ENCODE peak calls at places on chromosomes 1 and 21, in nine cellular contexts. One of them, this sample, is unnamed.
A peak's percentile ranks its signal among the peaks of the same experiment; 100 is the strongest.

GRCh38 chr1:71521655-71522264 is 440.9 kb upstream of the ZRANB2 start:
- DNase-seq in uterus: no peak
- DNase-seq in cardiac muscle cell: peak; percentile 76
- DNase-seq in B cell: no peak
- DNase-seq in GM12865: peak; percentile 34
- DNase-seq in neural crest cell: peak; percentile 16
- DNase-seq in colonic mucosa: peak; percentile 65
- DNase-seq in heart left ventricle: peak; percentile 40
- DNase-seq in testis: peak; percentile 81
- DNase-seq in this sample: no peak

GRCh38 chr1:3902111-3902511 is 2.0 kb upstream of the C1orf174 start:
- DNase-seq in uterus: no peak
- DNase-seq in cardiac muscle cell: no peak
- DNase-seq in B cell: no peak
- DNase-seq in GM12865: no peak
- DNase-seq in neural crest cell: no peak
- DNase-seq in colonic mucosa: no peak
- DNase-seq in heart left ventricle: no peak
- DNase-seq in testis: no peak
- DNase-seq in this sample: no peak

GRCh38 chr1:244052011-244052727 is 1.1 kb downstream of the ZBTB18 start:
- DNase-seq in uterus: no peak
- DNase-seq in cardiac muscle cell: no peak
- DNase-seq in B cell: no peak
- DNase-seq in GM12865: no peak
- DNase-seq in neural crest cell: no peak
- DNase-seq in colonic mucosa: no peak
- DNase-seq in heart left ventricle: no peak
- DNase-seq in testis: no peak
- DNase-seq in this sample: no peak

GRCh38 chr1:225509770-225510169 is 81.9 kb upstream of the LBR start:
- DNase-seq in uterus: no peak
- DNase-seq in cardiac muscle cell: no peak
- DNase-seq in B cell: no peak
- DNase-seq in GM12865: no peak
- DNase-seq in neural crest cell: no peak
- DNase-seq in colonic mucosa: no peak
- DNase-seq in heart left ventricle: no peak
- DNase-seq in testis: no peak
- DNase-seq in this sample: no peak

GRCh38 chr1:28860332-28861073 is 48.5 kb downstream of the OPRD1 start:
- DNase-seq in uterus: no peak
- DNase-seq in cardiac muscle cell: peak; percentile 23
- DNase-seq in B cell: no peak
- DNase-seq in GM12865: no peak
- DNase-seq in neural crest cell: no peak
- DNase-seq in colonic mucosa: peak; percentile 30
- DNase-seq in heart left ventricle: no peak
- DNase-seq in testis: no peak
- DNase-seq in this sample: no peak

GRCh38 chr1:101741910-101742309 is 254.8 kb downstream of the OLFM3 start:
- DNase-seq in uterus: no peak
- DNase-seq in cardiac muscle cell: no peak
- DNase-seq in B cell: no peak
- DNase-seq in GM12865: no peak
- DNase-seq in neural crest cell: no peak
- DNase-seq in colonic mucosa: no peak
- DNase-seq in heart left ventricle: no peak
- DNase-seq in testis: no peak
- DNase-seq in this sample: no peak

GRCh38 chr1:151720974-151721787 is at the start of gene RIIAD1:
- DNase-seq in uterus: peak; percentile 28
- DNase-seq in cardiac muscle cell: peak; percentile 44
- DNase-seq in B cell: peak; percentile 95
- DNase-seq in GM12865: peak; percentile 61
- DNase-seq in neural crest cell: no peak
- DNase-seq in colonic mucosa: no peak
- DNase-seq in heart left ventricle: peak; percentile 50
- DNase-seq in testis: peak; percentile 55
- DNase-seq in this sample: peak; percentile 91

GRCh38 chr1:174875306-174875705 is 124.4 kb upstream of the CACYBP start:
- DNase-seq in uterus: no peak
- DNase-seq in cardiac muscle cell: no peak
- DNase-seq in B cell: no peak
- DNase-seq in GM12865: peak; percentile 66
- DNase-seq in neural crest cell: no peak
- DNase-seq in colonic mucosa: peak; percentile 89
- DNase-seq in heart left ventricle: no peak
- DNase-seq in testis: no peak
- DNase-seq in this sample: no peak

GRCh38 chr21:26115346-26115745 is 55.2 kb downstream of the APP start:
- DNase-seq in uterus: no peak
- DNase-seq in cardiac muscle cell: peak; percentile 41
- DNase-seq in B cell: no peak
- DNase-seq in GM12865: no peak
- DNase-seq in neural crest cell: no peak
- DNase-seq in colonic mucosa: no peak
- DNase-seq in heart left ventricle: no peak
- DNase-seq in testis: no peak
- DNase-seq in this sample: no peak

DNA sequence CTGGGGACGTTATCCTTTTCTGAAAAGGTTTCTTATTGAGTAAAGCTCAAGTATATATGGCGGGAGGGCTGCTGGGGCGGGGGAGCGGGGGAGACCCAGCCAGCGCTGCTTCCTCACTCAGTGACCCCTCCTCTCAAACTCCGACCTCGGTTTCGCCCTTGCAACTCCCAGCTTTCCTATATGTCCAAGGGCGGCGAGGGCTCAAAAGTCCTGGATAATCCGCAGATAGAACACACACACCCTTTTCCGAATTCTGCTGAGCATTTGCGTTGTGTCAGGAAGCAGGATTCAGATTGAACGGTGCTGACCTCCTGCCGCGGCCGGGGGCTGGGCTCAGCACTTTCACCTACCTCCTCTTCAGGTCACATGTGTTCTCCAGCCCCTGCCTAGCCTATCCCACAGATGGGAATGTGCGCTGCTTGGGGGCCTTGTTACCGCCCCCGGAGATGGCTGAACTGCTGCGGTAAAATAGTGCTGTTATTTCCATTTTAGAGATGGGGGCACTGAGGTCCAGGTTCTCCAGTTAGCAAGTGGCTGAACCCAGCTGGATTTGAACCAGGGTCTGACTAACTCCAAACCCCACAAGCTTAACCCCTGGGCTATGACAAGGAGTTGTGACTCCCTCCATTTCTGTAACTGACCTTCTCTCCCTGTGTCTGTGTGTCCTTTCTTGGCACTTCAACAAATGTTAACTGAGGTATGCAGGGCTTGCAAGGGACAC is 795 bp upstream of the AHDC1 start:
- DNase-seq in uterus: no peak
- DNase-seq in cardiac muscle cell: no peak
- DNase-seq in B cell: no peak
- DNase-seq in GM12865: no peak
- DNase-seq in neural crest cell: no peak
- DNase-seq in colonic mucosa: no peak
- DNase-seq in heart left ventricle: no peak
- DNase-seq in testis: no peak
- DNase-seq in this sample: no peak
- TF ChIP-seq CTCF in uterus: no peak
- TF ChIP-seq CTCF in cardiac muscle cell: no peak
- TF ChIP-seq CTCF in B cell: no peak
- TF ChIP-seq CTCF in GM12865: no peak
- TF ChIP-seq CTCF in neural crest cell: no peak
- TF ChIP-seq CTCF in colonic mucosa: no peak
- TF ChIP-seq CTCF in heart left ventricle: no peak
- TF ChIP-seq CTCF in testis: no peak
- TF ChIP-seq CTCF in this sample: no peak

GRCh38 chr1:192766876-192767275 is 42.0 kb upstream of the RGS2 start:
- DNase-seq in uterus: no peak
- DNase-seq in cardiac muscle cell: no peak
- DNase-seq in B cell: no peak
- DNase-seq in GM12865: no peak
- DNase-seq in neural crest cell: no peak
- DNase-seq in colonic mucosa: no peak
- DNase-seq in heart left ventricle: no peak
- DNase-seq in testis: no peak
- DNase-seq in this sample: no peak
- TF ChIP-seq CTCF in uterus: no peak
- TF ChIP-seq CTCF in cardiac muscle cell: no peak
- TF ChIP-seq CTCF in B cell: no peak
- TF ChIP-seq CTCF in GM12865: no peak
- TF ChIP-seq CTCF in neural crest cell: no peak
- TF ChIP-seq CTCF in colonic mucosa: no peak
- TF ChIP-seq CTCF in heart left ventricle: no peak
- TF ChIP-seq CTCF in testis: no peak
- TF ChIP-seq CTCF in this sample: no peak

DNA sequence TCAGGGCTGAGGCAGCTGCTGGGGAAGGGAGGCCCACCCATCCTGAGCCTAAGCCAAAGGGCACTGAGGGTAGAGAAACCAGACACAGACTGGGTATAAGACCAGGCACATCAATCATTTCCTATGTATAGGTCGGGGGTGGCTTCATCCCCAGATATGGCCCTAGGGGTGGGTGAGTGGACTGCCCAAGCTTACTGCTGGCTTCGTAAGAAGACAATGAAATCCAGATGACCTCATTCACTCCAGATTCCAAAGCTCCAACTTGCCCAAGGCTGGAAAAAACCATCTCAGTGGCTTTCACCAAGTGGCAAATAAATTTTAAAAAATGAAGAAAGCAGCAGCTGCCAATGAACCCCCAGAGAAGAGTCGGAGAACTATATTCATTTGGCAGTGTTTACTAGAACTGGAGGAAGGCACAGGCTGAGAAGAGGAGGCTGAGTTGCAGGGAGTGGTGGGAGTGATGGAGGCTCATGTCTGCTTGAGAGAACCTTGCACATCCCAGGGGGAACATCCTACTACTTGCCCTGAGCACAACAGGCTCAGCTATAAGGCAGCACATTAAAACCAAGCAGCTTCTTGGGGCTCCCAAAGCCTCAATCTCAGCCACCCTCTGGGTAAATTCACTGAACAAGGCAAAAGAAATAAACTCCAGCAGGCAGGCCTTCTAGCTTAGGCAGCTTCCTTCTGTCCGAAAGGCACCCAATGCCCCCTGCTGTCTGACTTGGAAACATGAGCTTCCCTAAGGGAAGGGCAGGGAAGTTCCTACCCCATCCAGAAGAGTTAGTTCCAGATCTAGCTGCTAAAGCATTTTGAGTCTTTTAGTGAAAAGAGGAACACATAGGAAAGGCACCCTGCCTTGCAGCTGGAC is 14.1 kb downstream of the PEA15 start:
- DNase-seq in uterus: no peak
- DNase-seq in cardiac muscle cell: peak; percentile 78
- DNase-seq in B cell: no peak
- DNase-seq in GM12865: peak; percentile 29
- DNase-seq in neural crest cell: peak; percentile 31
- DNase-seq in colonic mucosa: peak; percentile 47
- DNase-seq in heart left ventricle: peak; percentile 65
- DNase-seq in testis: peak; percentile 69
- DNase-seq in this sample: no peak
- TF ChIP-seq CTCF in uterus: peak; percentile 64
- TF ChIP-seq CTCF in cardiac muscle cell: peak; percentile 71
- TF ChIP-seq CTCF in B cell: no peak
- TF ChIP-seq CTCF in GM12865: peak; percentile 22
- TF ChIP-seq CTCF in neural crest cell: peak; percentile 67
- TF ChIP-seq CTCF in colonic mucosa: peak; percentile 39
- TF ChIP-seq CTCF in heart left ventricle: peak; percentile 49
- TF ChIP-seq CTCF in testis: peak; percentile 51
- TF ChIP-seq CTCF in this sample: no peak

DNA sequence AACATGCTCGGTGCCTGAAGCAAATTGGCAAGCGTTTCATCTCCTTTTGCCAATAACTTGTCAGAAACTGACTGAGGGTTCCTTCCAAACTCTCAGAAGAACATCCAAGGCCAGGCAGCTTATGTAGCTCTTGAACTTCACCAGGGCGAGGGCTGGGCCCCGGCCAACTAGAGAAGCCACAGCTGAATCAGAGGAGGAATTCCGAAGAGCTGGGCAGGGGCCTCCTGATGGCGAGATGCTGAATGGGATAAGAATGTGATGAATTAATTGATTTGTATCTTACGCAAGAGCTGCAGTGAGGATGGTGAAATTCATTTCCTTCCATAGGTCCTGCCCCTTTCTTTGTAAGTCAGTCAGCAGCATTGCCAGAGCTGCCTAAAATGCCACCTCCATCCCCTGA is 345.8 kb downstream of the KIF26B start:
- DNase-seq in uterus: no peak
- DNase-seq in cardiac muscle cell: peak; percentile 73
- DNase-seq in B cell: no peak
- DNase-seq in GM12865: no peak
- DNase-seq in neural crest cell: no peak
- DNase-seq in colonic mucosa: no peak
- DNase-seq in heart left ventricle: no peak
- DNase-seq in testis: no peak
- DNase-seq in this sample: no peak
- TF ChIP-seq CTCF in uterus: no peak
- TF ChIP-seq CTCF in cardiac muscle cell: no peak
- TF ChIP-seq CTCF in B cell: no peak
- TF ChIP-seq CTCF in GM12865: no peak
- TF ChIP-seq CTCF in neural crest cell: no peak
- TF ChIP-seq CTCF in colonic mucosa: no peak
- TF ChIP-seq CTCF in heart left ventricle: no peak
- TF ChIP-seq CTCF in testis: no peak
- TF ChIP-seq CTCF in this sample: no peak

DNA sequence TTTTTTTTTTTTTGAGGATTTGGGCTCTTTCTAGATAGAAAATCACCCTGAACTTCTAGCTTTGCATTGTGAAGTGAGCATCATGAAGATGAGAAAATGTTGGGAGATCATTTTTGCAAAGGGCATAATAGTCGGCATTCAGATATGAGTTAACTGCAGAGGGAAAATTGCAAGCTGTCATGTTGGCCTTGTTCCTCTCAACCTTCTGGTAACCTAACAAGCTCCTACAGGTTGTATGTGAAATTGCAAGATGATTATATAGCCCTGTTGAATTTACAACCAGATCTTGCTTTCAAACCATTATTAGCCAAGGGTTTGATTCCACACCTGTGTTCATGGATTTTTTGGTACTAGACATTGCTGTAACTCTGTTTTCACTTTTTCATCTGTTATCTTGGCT is 2.2 kb downstream of the ELOA start:
- DNase-seq in uterus: no peak
- DNase-seq in cardiac muscle cell: peak; percentile 56
- DNase-seq in B cell: peak; percentile 59
- DNase-seq in GM12865: peak; percentile 69
- DNase-seq in neural crest cell: no peak
- DNase-seq in colonic mucosa: no peak
- DNase-seq in heart left ventricle: no peak
- DNase-seq in testis: no peak
- DNase-seq in this sample: peak; percentile 69
- TF ChIP-seq CTCF in uterus: no peak
- TF ChIP-seq CTCF in cardiac muscle cell: peak; percentile 50
- TF ChIP-seq CTCF in B cell: peak; percentile 68
- TF ChIP-seq CTCF in GM12865: peak; percentile 51
- TF ChIP-seq CTCF in neural crest cell: peak; percentile 54
- TF ChIP-seq CTCF in colonic mucosa: peak; percentile 25
- TF ChIP-seq CTCF in heart left ventricle: peak; percentile 20
- TF ChIP-seq CTCF in testis: peak; percentile 15
- TF ChIP-seq CTCF in this sample: peak; percentile 18

GRCh38 chr1:188365874-188366273 is 1537.1 kb downstream of the PLA2G4A start:
- DNase-seq in uterus: no peak
- DNase-seq in cardiac muscle cell: no peak
- DNase-seq in B cell: no peak
- DNase-seq in GM12865: no peak
- DNase-seq in neural crest cell: no peak
- DNase-seq in colonic mucosa: no peak
- DNase-seq in heart left ventricle: no peak
- DNase-seq in testis: no peak
- DNase-seq in this sample: no peak
- TF ChIP-seq CTCF in uterus: no peak
- TF ChIP-seq CTCF in cardiac muscle cell: no peak
- TF ChIP-seq CTCF in B cell: no peak
- TF ChIP-seq CTCF in GM12865: no peak
- TF ChIP-seq CTCF in neural crest cell: no peak
- TF ChIP-seq CTCF in colonic mucosa: no peak
- TF ChIP-seq CTCF in heart left ventricle: no peak
- TF ChIP-seq CTCF in testis: no peak
- TF ChIP-seq CTCF in this sample: no peak

This sample was measured in GM10248.